ENCODE peak calls at places on chromosome 17, in four cellular contexts. Y is neural crest cell, M is right atrium auricular region, Z is uterus. F is an unnamed sample.

GRCh38 chr17:20952183-20952582 is 90.6 kb downstream of the USP22 start:
- DNase-seq in Y (no peak), M (no peak), Z (no peak), F (no peak)

GRCh38 chr17:65987988-65988387 is 203.9 kb downstream of the CEP112 start:
- DNase-seq in Y (no peak), M (no peak), Z (no peak), F (peak)

GRCh38 chr17:7307686-7308624 is 527 bp downstream of the EIF5A start:
- DNase-seq in Y (peak), M (no peak), Z (peak), F (no peak)

GRCh38 chr17:17355426-17355825 is 52.3 kb downstream of the NT5M start:
- DNase-seq in Y (no peak), M (no peak), Z (peak), F (no peak)

GRCh38 chr17:31554930-31555329 is 163.5 kb downstream of the RAB11FIP4 start:
- DNase-seq in Y (no peak), M (no peak), Z (no peak), F (no peak)

GRCh38 chr17:32835291-32835761 is 41.6 kb downstream of the MYO1D start:
- DNase-seq in Y (no peak), M (no peak), Z (no peak), F (no peak)

GRCh38 chr17:2724783-2725164 is 13.2 kb upstream of the CLUH start:
- DNase-seq in Y (peak), M (no peak), Z (no peak), F (peak)

GRCh38 chr17:63451150-63451549 is 5.0 kb upstream of the CYB561 start:
- DNase-seq in Y (no peak), M (no peak), Z (no peak), F (no peak)

GRCh38 chr17:60390223-60390622 is 1.7 kb downstream of the USP32 start:
- DNase-seq in Y (no peak), M (no peak), Z (no peak), F (peak)

GRCh38 chr17:8125947-8126305 is 2.0 kb upstream of the HES7 start:
- DNase-seq in Y (peak), M (no peak), Z (no peak), F (no peak)

GRCh38 chr17:2874211-2874686 is 78.0 kb downstream of the RAP1GAP2 start:
- DNase-seq in Y (no peak), M (no peak), Z (no peak), F (no peak)

GRCh38 chr17:50117202-50118040 is 12.5 kb downstream of the SAMD14 start:
- DNase-seq in Y (peak), M (no peak), Z (peak), F (peak)

GRCh38 chr17:30597776-30598288 is 120.6 kb downstream of the GOSR1 start:
- DNase-seq in Y (no peak), M (no peak), Z (no peak), F (no peak)

GRCh38 chr17:57032343-57032742 is 52.7 kb upstream of the AKAP1 start:
- DNase-seq in Y (no peak), M (no peak), Z (no peak), F (no peak)

GRCh38 chr17:17836818-17837379 is at the start of gene SREBF1:
- DNase-seq in Y (peak), M (no peak), Z (peak), F (peak)

GRCh38 chr17:5662409-5663150 is 78.3 kb upstream of the NLRP1 start:
- DNase-seq in Y (no peak), M (no peak), Z (no peak), F (no peak)

GRCh38 chr17:20206591-20206990 is 197.4 kb downstream of the SPECC1 start:
- DNase-seq in Y (no peak), M (no peak), Z (no peak), F (peak)

GRCh38 chr17:19338031-19338990 is 24.2 kb downstream of the B9D1 start:
- DNase-seq in Y (peak), M (no peak), Z (no peak), F (no peak)

GRCh38 chr17:45852535-45853297 is 8.0 kb downstream of the SPPL2C start:
- DNase-seq in Y (peak), M (peak), Z (peak), F (peak)

GRCh38 chr17:20086416-20087074 is 77.4 kb downstream of the SPECC1 start:
- DNase-seq in Y (no peak), M (peak), Z (no peak), F (no peak)

GRCh38 chr17:4329838-4330237 is 36.6 kb downstream of the UBE2G1 start:
- DNase-seq in Y (no peak), M (no peak), Z (no peak), F (peak)

GRCh38 chr17:65204001-65204400 is 66.8 kb downstream of the RGS9 start:
- DNase-seq in Y (no peak), M (no peak), Z (no peak), F (no peak)

GRCh38 chr17:726331-726919 is 6.0 kb upstream of the TLCD3A start:
- DNase-seq in Y (no peak), M (no peak), Z (no peak), F (no peak)

GRCh38 chr17:12040478-12040877 is 19.8 kb downstream of the MAP2K4 start:
- DNase-seq in Y (no peak), M (no peak), Z (no peak), F (no peak)

GRCh38 chr17:27552467-27552779 is 78.6 kb upstream of the LGALS9 start:
- DNase-seq in Y (no peak), M (no peak), Z (no peak), F (no peak)

GRCh38 chr17:65537845-65538678 is 23.4 kb downstream of the AXIN2 start:
- DNase-seq in Y (no peak), M (no peak), Z (no peak), F (no peak)

GRCh38 chr17:76811028-76811427 is 57.2 kb upstream of the MGAT5B start:
- DNase-seq in Y (no peak), M (no peak), Z (no peak), F (no peak)

GRCh38 chr17:81821603-81822311 is 11.3 kb downstream of the MCRIP1 start:
- DNase-seq in Y (peak), M (no peak), Z (peak), F (peak)

GRCh38 chr17:15971882-15972281 is 27.0 kb downstream of the ADORA2B start:
- DNase-seq in Y (no peak), M (no peak), Z (no peak), F (no peak)

GRCh38 chr17:39742126-39742855 is 4.6 kb downstream of the GRB7 start:
- DNase-seq in Y (no peak), M (no peak), Z (no peak), F (no peak)
- TF ChIP-seq CTCF in Y (no peak), M (no peak), Z (no peak), F (no peak)

GRCh38 chr17:42608692-42609181 is 437 bp downstream of the RETREG3 start:
- DNase-seq in Y (peak), M (no peak), Z (no peak), F (peak)

GRCh38 chr17:42613699-42614295 is 4.3 kb downstream of the TUBG1 start:
- DNase-seq in Y (no peak), M (no peak), Z (no peak), F (no peak)

GRCh38 chr17:42612013-42612412 is 2.5 kb downstream of the TUBG1 start:
- DNase-seq in Y (no peak), M (no peak), Z (no peak), F (no peak)

GRCh38 chr17:42603318-42603717 is 5.9 kb downstream of the RETREG3 start:
- DNase-seq in Y (no peak), M (no peak), Z (no peak), F (no peak)

DNA sequence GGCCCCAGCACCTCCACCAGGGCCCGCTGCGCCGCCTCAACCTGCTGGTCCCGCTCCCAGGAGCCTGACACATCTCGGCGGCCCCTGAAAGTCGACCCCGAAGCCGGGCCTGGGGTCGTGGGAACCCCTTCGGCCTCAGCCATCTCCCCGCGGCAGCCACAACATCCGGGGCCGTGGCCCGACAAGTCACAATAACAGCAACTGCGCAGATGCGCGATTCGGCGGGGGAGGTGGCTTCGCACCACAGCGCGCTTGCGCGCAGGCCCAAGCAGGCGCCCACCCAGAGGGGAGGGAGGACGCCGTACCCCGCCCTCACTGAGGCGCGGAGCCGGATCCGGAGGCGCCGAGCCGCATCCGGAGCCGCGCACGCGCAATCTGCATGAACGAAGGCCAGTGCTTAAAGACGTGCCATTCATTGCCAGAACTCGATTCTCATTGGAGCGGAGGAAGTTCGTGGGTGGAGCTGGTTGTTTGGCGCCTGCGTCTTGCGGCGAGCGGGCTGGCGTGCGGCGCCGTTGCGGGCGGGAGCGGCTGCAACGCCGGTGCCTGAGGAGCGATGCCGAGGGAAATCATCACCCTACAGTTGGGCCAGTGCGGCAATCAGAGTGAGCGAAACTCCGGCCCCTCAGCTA is at the start of the genes RETREG3 and TUBG1:
- DNase-seq in Y (peak), M (peak), Z (peak), F (peak)
- TF ChIP-seq CTCF in Y (peak), M (no peak), Z (peak), F (peak)

DNA sequence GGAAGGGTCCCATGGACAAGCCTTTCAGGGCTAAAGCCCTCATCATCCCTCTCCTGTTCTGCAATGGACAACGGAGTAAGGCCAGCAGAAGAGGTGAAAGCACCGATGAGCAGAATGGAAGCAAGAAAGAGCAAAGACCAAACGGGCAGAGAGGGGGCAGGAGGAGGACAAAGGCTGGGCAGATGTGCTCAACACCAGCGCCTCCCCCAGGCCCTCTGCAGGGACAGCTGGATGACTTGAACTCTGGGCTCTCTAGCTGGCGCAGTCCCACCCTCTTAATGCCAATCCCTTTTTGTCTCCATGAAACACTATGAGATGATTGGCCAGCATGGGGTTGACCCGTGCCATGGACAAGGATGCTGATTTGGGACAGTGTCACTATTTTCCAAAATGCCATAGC is 22.0 kb downstream of the ACLY start:
- DNase-seq in Y (no peak), M (no peak), Z (no peak), F (no peak)
- TF ChIP-seq CTCF in Y (no peak), M (no peak), Z (no peak), F (no peak)

GRCh38 chr17:74296548-74296936 is 22.5 kb downstream of the DNAI2 start:
- DNase-seq in Y (peak), M (peak), Z (peak), F (peak)
- TF ChIP-seq CTCF in Y (peak), M (peak), Z (peak), F (peak)

F was measured in astrocyte of the spinal cord.